ENCODE peak calls at places on chromosomes 13 and 19, in four cellular contexts. U, V, Z and Q are unnamed samples.

GRCh38 chr19:18349524-18350128 is 9.2 kb downstream of the PGPEP1 start:
- DNase-seq in U (peak), V (peak), Z (no peak), Q (no peak)

GRCh38 chr13:45015300-45015699 is 26.0 kb downstream of the GPALPP1 start:
- DNase-seq in U (no peak), V (no peak), Z (no peak), Q (no peak)

GRCh38 chr19:8640402-8641004 is 10.1 kb downstream of the NFILZ start:
- DNase-seq in U (no peak), V (peak), Z (no peak), Q (no peak)

GRCh38 chr13:42354246-42355117 is 82.5 kb downstream of the AKAP11 start:
- DNase-seq in U (no peak), V (no peak), Z (peak), Q (no peak)

GRCh38 chr13:109725297-109725696 is 61.1 kb downstream of the IRS2 start:
- DNase-seq in U (no peak), V (no peak), Z (no peak), Q (no peak)

GRCh38 chr19:32852216-32852615 is 17.4 kb downstream of the SLC7A9 start:
- DNase-seq in U (no peak), V (no peak), Z (no peak), Q (no peak)

GRCh38 chr13:60258349-60258748 is 94.6 kb upstream of the DIAPH3 start:
- DNase-seq in U (no peak), V (no peak), Z (no peak), Q (no peak)

GRCh38 chr13:110448230-110448629 is 113.3 kb downstream of the RAB20 start:
- DNase-seq in U (no peak), V (no peak), Z (no peak), Q (no peak)

GRCh38 chr19:1429750-1430149 is 8.4 kb upstream of the RPS15 start:
- DNase-seq in U (no peak), V (no peak), Z (no peak), Q (no peak)

GRCh38 chr13:40211586-40211968 is 454.9 kb downstream of the FOXO1 start:
- DNase-seq in U (no peak), V (no peak), Z (no peak), Q (no peak)

GRCh38 chr19:44512326-44513298 is 12.3 kb upstream of the ZNF180 start:
- DNase-seq in U (peak), V (peak), Z (no peak), Q (peak)

DNA sequence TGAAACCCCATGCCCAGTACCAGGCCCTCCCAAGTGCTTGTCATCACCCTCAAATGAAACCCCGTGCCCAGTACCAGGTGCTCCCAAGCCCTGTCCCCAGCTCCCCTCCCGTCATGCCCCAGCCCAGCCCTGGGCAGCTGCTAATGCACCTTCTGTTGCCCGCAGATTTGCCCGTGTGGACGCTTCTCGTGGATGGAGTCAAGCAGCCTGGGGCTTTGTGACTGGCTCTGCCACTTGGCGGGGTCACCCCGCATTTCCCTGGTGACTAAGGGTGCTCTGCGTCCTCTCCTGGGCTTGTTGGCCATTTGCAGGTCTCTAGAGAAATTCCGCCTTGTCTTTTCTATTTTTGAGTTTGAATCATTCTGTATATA is 82.7 kb downstream of the ATP11A start:
- DNase-seq in U (no peak), V (no peak), Z (no peak), Q (no peak)
- TF ChIP-seq HDAC6 in U (no peak), V (no peak), Z (no peak), Q (no peak)

GRCh38 chr19:13376537-13376936 is 129.7 kb downstream of the CACNA1A start:
- DNase-seq in U (no peak), V (no peak), Z (no peak), Q (no peak)

GRCh38 chr19:13370948-13371347 is 135.3 kb downstream of the CACNA1A start:
- DNase-seq in U (no peak), V (no peak), Z (no peak), Q (no peak)

GRCh38 chr19:13373599-13373998 is 132.7 kb downstream of the CACNA1A start:
- DNase-seq in U (no peak), V (no peak), Z (no peak), Q (no peak)
- TF ChIP-seq HDAC6 in U (no peak), V (no peak), Z (no peak), Q (no peak)

DNA sequence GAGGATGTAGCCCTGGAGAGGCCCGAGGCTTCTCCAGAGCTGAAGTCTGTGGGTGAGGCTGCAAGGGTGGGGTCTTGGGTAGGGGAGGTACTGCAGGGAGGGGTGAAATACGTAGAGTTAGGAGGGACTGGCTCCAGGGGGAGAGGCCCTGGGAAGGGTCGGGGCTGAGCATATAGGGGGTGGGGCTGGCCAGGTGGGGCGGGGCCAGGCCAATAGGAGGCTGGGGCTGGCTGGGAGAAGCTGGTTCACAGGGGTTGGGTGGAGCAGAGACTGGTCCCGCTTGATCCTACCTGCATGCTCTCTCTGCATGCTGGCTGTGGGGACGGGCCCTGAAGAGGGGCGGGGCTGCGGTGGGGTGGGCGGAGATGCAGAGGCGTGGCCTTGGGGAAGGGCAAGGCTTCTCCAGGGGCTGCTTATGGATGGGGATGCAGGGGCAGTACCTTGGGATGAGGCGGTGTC is 51.9 kb downstream of the CELF5 start:
- DNase-seq in U (peak), V (peak), Z (no peak), Q (peak)
- TF ChIP-seq HDAC6 in U (no peak), V (no peak), Z (no peak), Q (no peak)

GRCh38 chr19:46416077-46416709 is 2.8 kb upstream of the CCDC8 start:
- DNase-seq in U (peak), V (peak), Z (no peak), Q (no peak)
- TF ChIP-seq HDAC6 in U (no peak), V (no peak), Z (no peak), Q (no peak)

GRCh38 chr19:48965806-48966540 is 864 bp downstream of the FTL start:
- DNase-seq in U (peak), V (peak), Z (peak), Q (peak)

GRCh38 chr19:48965033-48965805 is at the start of gene FTL:
- DNase-seq in U (peak), V (peak), Z (peak), Q (peak)

GRCh38 chr19:48963371-48964204 is 1.5 kb upstream of the FTL start:
- DNase-seq in U (peak), V (peak), Z (no peak), Q (peak)

GRCh38 chr19:48962849-48963165 is 2.3 kb upstream of the FTL start:
- DNase-seq in U (peak), V (peak), Z (no peak), Q (no peak)

GRCh38 chr19:48964205-48965032 is 690 bp upstream of the FTL start:
- DNase-seq in U (no peak), V (peak), Z (no peak), Q (peak)
- TF ChIP-seq HDAC6 in U (no peak), V (no peak), Z (no peak), Q (no peak)